ENCODE peak calls at places on chromosomes 11 and 22, in ten cellular contexts. I is breast epithelium, B is H1, J is sigmoid colon, H is prostate gland, A is endothelial cell of umbilical vein, L is stomach, E is HCT116, Z is transverse colon, F is GM12878. Y is an unnamed sample.

GRCh38 chr11:117096140-117096972 is 1.9 kb downstream of the SIK3 start:
- DNase-seq in I (no peak), B (peak; percentile 51), J (no peak), H (no peak), A (no peak), L (no peak), E (no peak), Z (peak; percentile 52), F (peak; percentile 77), Y (no peak)

GRCh38 chr11:112745958-112746357 is 215.3 kb upstream of the NCAM1 start:
- DNase-seq in I (no peak), B (no peak), J (no peak), H (no peak), A (no peak), L (no peak), E (no peak), Z (no peak), F (no peak), Y (no peak)

GRCh38 chr11:44952082-44952481 is 1.4 kb upstream of the TP53I11 start:
- DNase-seq in I (no peak), B (no peak), J (no peak), H (no peak), A (no peak), L (no peak), E (no peak), Z (peak; percentile 49), F (no peak), Y (no peak)

GRCh38 chr11:75725552-75726320 is 8.1 kb downstream of the MOGAT2 start:
- DNase-seq in I (no peak), B (no peak), J (no peak), H (no peak), A (no peak), L (no peak), E (no peak), Z (no peak), F (no peak), Y (no peak)

GRCh38 chr11:86047275-86047991 is 21.5 kb downstream of the PICALM start:
- DNase-seq in I (no peak), B (no peak), J (no peak), H (no peak), A (no peak), L (no peak), E (no peak), Z (no peak), F (no peak), Y (no peak)

GRCh38 chr11:66845143-66845875 is 2.1 kb downstream of the RCE1 start:
- DNase-seq in I (no peak), B (no peak), J (peak; percentile 63), H (no peak), A (no peak), L (peak; percentile 17), E (no peak), Z (no peak), F (no peak), Y (peak; percentile 73)

GRCh38 chr22:49961601-49962011 is 1.0 kb downstream of the PIM3 start:
- DNase-seq in I (peak; percentile 51), B (no peak), J (no peak), H (no peak), A (peak; percentile 45), L (no peak), E (no peak), Z (no peak), F (no peak), Y (no peak)

GRCh38 chr11:78380615-78381029 is 37.0 kb downstream of the GAB2 start:
- DNase-seq in I (no peak), B (no peak), J (no peak), H (no peak), A (no peak), L (no peak), E (no peak), Z (no peak), F (no peak), Y (no peak)

GRCh38 chr11:126391970-126392637 is 36.6 kb downstream of the ST3GAL4 start:
- DNase-seq in I (peak; percentile 37), B (no peak), J (no peak), H (no peak), A (no peak), L (no peak), E (no peak), Z (no peak), F (peak; percentile 35), Y (peak; percentile 40)

GRCh38 chr11:44708063-44708462 is 18.7 kb upstream of the TSPAN18 start:
- DNase-seq in I (no peak), B (no peak), J (no peak), H (no peak), A (no peak), L (no peak), E (no peak), Z (no peak), F (no peak), Y (no peak)

GRCh38 chr11:125069796-125070195 is 6.7 kb downstream of the SLC37A2 start:
- DNase-seq in I (no peak), B (no peak), J (no peak), H (no peak), A (no peak), L (no peak), E (no peak), Z (no peak), F (no peak), Y (no peak)

GRCh38 chr11:64971421-64972233 is at the start of gene MAJIN:
- DNase-seq in I (peak; percentile 69), B (peak; percentile 89), J (peak; percentile 93), H (peak; percentile 55), A (peak; percentile 90), L (peak; percentile 91), E (no peak), Z (peak; percentile 90), F (peak; percentile 51), Y (peak; percentile 88)

GRCh38 chr11:118216621-118217526 is 7.9 kb downstream of the JAML start:
- DNase-seq in I (no peak), B (no peak), J (no peak), H (no peak), A (peak; percentile 32), L (no peak), E (no peak), Z (no peak), F (no peak), Y (no peak)
- H3K27me3 ChIP-seq in I (no peaks in the 10 kb centered on the region), B (no peaks in the 10 kb centered on the region), J (no peaks in the 10 kb centered on the region), H (no peaks in the 10 kb centered on the region), A (peaks cover 23% of the 10 kb centered on the region), L (no peaks in the 10 kb centered on the region), E (peaks cover 16% of the 10 kb centered on the region), Z (peaks cover 23% of the 10 kb centered on the region), F (no peaks in the 10 kb centered on the region), Y (peaks cover 14% of the 10 kb centered on the region)

GRCh38 chr11:128555606-128556005 is 31.8 kb downstream of the ETS1 start:
- DNase-seq in I (no peak), B (no peak), J (no peak), H (no peak), A (peak; percentile 49), L (no peak), E (peak; percentile 13), Z (no peak), F (no peak), Y (no peak)

GRCh38 chr11:128550967-128551522 is 36.3 kb downstream of the ETS1 start:
- DNase-seq in I (no peak), B (no peak), J (peak; percentile 76), H (no peak), A (no peak), L (no peak), E (no peak), Z (no peak), F (no peak), Y (no peak)

GRCh38 chr11:128553662-128554392 is 33.5 kb downstream of the ETS1 start:
- DNase-seq in I (no peak), B (no peak), J (no peak), H (no peak), A (peak; percentile 30), L (no peak), E (no peak), Z (no peak), F (no peak), Y (no peak)

GRCh38 chr11:128551641-128552335 is 35.6 kb downstream of the ETS1 start:
- DNase-seq in I (no peak), B (no peak), J (no peak), H (no peak), A (no peak), L (no peak), E (no peak), Z (no peak), F (peak; percentile 99), Y (no peak)

GRCh38 chr11:128552783-128553661 is 34.3 kb downstream of the ETS1 start:
- DNase-seq in I (no peak), B (no peak), J (no peak), H (no peak), A (no peak), L (no peak), E (no peak), Z (peak; percentile 37), F (peak; percentile 95), Y (no peak)
- TF ChIP-seq POLR2A in I (no peak), B (no peak), J (no peak), H (no peak), A (no peak), L (no peak), E (no peak), Z (no peak), F (peak; percentile 82), Y (no peak)

DNA sequence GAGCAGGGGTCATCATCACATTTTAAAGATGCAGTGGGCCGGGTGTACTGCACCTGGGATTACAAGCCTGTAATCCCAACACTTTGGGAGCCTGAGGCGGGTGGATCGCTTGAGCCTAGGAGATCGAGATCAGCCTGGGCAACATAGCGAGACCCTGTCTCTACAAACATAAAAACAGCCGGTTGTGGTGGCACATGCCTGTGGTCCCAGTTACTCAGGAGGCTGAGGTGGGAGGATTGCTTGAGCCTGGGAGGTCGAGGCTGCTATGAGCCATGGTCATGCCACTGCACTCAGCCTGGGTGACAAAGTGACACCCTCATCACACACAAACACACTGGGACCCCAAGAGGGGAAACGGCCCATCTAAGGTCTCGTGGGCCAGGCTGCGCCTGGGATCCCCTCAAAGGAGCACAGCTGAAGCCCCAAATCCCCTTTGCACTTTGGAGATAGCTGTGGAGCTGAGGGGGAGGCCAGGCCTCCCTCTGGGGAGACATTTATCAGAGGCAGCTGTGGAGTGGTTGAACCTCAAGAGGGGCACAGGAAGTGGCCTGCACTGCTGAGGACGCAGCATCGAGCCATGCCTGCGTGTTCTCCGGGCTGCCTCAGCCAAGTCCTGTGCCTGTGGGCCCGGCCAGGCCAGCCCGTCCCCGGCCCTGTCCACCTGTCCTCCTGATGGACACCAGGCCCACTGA is 27.5 kb downstream of the OSBPL5 start:
- DNase-seq in I (no peak), B (no peak), J (peak; percentile 57), H (no peak), A (no peak), L (no peak), E (no peak), Z (no peak), F (no peak), Y (no peak)
- TF ChIP-seq POLR2AphosphoS5 in I (no peak), B (no peak), J (no peak), H (no peak), A (no peak), L (no peak), E (no peak), Z (no peak), F (no peak), Y (no peak)

DNA sequence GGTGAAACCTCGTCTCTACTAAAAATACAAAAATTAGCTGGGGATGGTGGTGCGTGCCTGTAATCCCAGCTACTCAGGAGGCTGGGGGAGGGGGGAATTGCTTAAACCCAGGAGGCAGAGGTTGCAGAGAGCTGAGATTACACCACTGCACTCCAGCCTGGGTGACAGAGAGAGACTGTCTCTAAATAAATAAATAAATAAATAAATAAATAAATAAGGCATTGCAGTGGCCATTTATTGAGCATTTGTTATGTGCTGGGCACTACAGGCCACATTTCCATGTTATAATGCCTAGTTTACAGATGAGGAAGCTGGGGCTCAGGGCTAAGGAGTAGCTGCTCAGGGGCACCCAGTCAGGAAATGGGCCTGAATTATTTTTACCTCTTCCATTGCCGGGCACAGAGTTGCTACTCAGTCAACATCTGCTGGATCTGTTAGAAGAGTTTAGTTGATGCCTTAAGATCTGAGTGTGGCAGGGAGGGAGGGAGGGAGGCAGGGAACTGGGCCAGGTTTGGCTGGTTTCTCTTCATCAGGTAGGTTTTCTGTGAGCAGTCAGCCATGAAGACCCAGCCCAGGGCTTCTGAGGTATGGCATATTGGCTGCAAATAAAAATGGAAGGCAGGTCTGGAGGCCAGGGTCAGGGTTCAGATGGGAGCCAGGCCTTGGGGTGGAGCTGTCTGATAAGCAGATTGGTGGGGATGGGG is 5.6 kb downstream of the PVALB start:
- DNase-seq in I (no peak), B (no peak), J (no peak), H (no peak), A (no peak), L (no peak), E (no peak), Z (no peak), F (no peak), Y (no peak)
- H3K27me3 ChIP-seq in I (peaks cover 23% of the 10 kb centered on the region), B (peaks cover 17% of the 10 kb centered on the region), J (peaks cover 7% of the 10 kb centered on the region), H (peaks cover 9% of the 10 kb centered on the region), A (peaks cover 23% of the 10 kb centered on the region), L (peaks cover 23% of the 10 kb centered on the region), E (peaks cover 26% of the 10 kb centered on the region), Z (peaks cover 33% of the 10 kb centered on the region), F (peaks cover 11% of the 10 kb centered on the region), Y (peaks cover 29% of the 10 kb centered on the region)